ENCODE peak calls at places on chromosome 16, in seven cellular contexts. R, L, T, H, O, M and B are unnamed samples.

GRCh38 chr16:56048425-56049100 is 142.7 kb upstream of the GNAO1 start:
- DNase-seq in T (no peak), O (no peak), M (no peak), H (no peak), R (no peak), L (no peak), B (no peak)

GRCh38 chr16:13492046-13492445 is 427.9 kb upstream of the ERCC4 start:
- DNase-seq in R (no peak), L (no peak), H (no peak), M (no peak), O (no peak), T (no peak), B (no peak)

GRCh38 chr16:272633-273546 is 2.9 kb downstream of the RGS11 start:
- DNase-seq in O (no peak), R (no peak), H (no peak), L (no peak), M (no peak), T (no peak), B (no peak)

GRCh38 chr16:1708768-1709180 is 2.8 kb downstream of the MAPK8IP3 start:
- DNase-seq in R (no peak), M (no peak), H (no peak), L (peak; percentile 71), T (peak; percentile 45), O (peak; percentile 25), B (no peak)

GRCh38 chr16:53672461-53672860 is 31.2 kb downstream of the RPGRIP1L start:
- DNase-seq in T (no peak), H (no peak), L (no peak), M (no peak), R (no peak), O (no peak), B (no peak)

GRCh38 chr16:75491876-75492275 is 3.4 kb downstream of the CHST6 start:
- DNase-seq in M (no peak), O (no peak), R (no peak), T (no peak), H (no peak), L (peak; percentile 88), B (no peak)

GRCh38 chr16:527015-527903 is at the start of gene CAPN15:
- DNase-seq in H (peak; percentile 87), T (peak; percentile 56), L (peak; percentile 93), R (peak; percentile 88), O (peak; percentile 96), M (peak; percentile 90), B (no peak)

GRCh38 chr16:87178177-87178863 is 138.9 kb downstream of the C16orf95 start:
- DNase-seq in M (peak; percentile 65), O (peak; percentile 44), L (no peak), T (no peak), R (no peak), H (no peak), B (no peak)

GRCh38 chr16:79850348-79850747 is 249.8 kb upstream of the MAF start:
- DNase-seq in L (no peak), O (no peak), R (no peak), H (no peak), T (no peak), M (no peak), B (no peak)

GRCh38 chr16:68848786-68849185 is 5.5 kb downstream of the TANGO6 start:
- DNase-seq in O (no peak), R (no peak), M (no peak), L (no peak), T (no peak), H (no peak), B (no peak)

GRCh38 chr16:3328104-3328503 is 22.8 kb downstream of the ZNF75A start:
- DNase-seq in H (no peak), T (no peak), R (no peak), M (no peak), O (no peak), L (no peak), B (no peak)
- H3K9me3 ChIP-seq in H (no peaks in the 10 kb centered on the region), T (no peaks in the 10 kb centered on the region), R (no peaks in the 10 kb centered on the region), M (no peaks in the 10 kb centered on the region), O (no peaks in the 10 kb centered on the region), L (no peaks in the 10 kb centered on the region), B (no peaks in the 10 kb centered on the region)

GRCh38 chr16:46777804-46778203 is 29.7 kb upstream of the MYLK3 start:
- DNase-seq in R (no peak), L (no peak), M (no peak), H (no peak), T (no peak), O (no peak), B (no peak)
- H3K9me3 ChIP-seq in R (no peaks in the 10 kb centered on the region), L (no peaks in the 10 kb centered on the region), M (no peaks in the 10 kb centered on the region), H (no peaks in the 10 kb centered on the region), T (peaks cover 7% of the 10 kb centered on the region), O (no peaks in the 10 kb centered on the region), B (no peaks in the 10 kb centered on the region)

DNA sequence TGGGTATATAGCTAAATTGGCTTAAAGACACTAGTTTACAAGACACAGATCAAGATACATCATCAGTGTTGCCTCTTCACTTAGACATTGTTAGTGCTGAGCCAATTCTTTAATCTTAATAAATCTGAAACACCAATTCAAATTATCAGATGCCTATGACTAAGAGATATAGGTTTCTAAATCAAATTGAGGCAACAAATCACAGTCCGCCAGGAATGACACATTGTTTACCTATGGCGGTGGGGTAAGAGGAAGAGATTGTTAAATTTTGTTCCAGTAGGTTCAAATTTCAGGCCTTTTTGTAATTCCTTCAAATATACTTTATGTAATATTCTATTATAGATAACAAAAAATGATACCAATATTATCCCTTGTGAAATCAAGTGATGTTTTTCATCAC is 145.9 kb downstream of the CDH8 start:
- DNase-seq in H (no peak), T (no peak), O (no peak), M (no peak), R (no peak), L (no peak), B (no peak)
- H3K9me3 ChIP-seq in H (no peaks in the 10 kb centered on the region), T (no peaks in the 10 kb centered on the region), O (no peaks in the 10 kb centered on the region), M (peaks cover 8% of the 10 kb centered on the region), R (no peaks in the 10 kb centered on the region), L (no peaks in the 10 kb centered on the region), B (no peaks in the 10 kb centered on the region)

GRCh38 chr16:35798885-35799426 is 2339.5 kb downstream of the TP53TG3F start:
- DNase-seq in R (no peak), H (no peak), T (no peak), O (no peak), L (peak; percentile 89), M (no peak), B (no peak)

GRCh38 chr16:35797811-35798210 is 2338.4 kb downstream of the TP53TG3F start:
- DNase-seq in O (no peak), L (no peak), T (no peak), H (no peak), M (no peak), R (no peak), B (no peak)

GRCh38 chr16:35792516-35793285 is 2333.3 kb downstream of the TP53TG3F start:
- DNase-seq in T (no peak), R (no peak), L (no peak), O (no peak), M (no peak), H (no peak), B (no peak)

GRCh38 chr16:35795361-35796029 is 2336.1 kb downstream of the TP53TG3F start:
- DNase-seq in M (no peak), T (no peak), L (peak; percentile 86), R (peak; percentile 14), H (no peak), O (no peak), B (no peak)
- H3K9me3 ChIP-seq in M (peaks cover 6% of the 10 kb centered on the region), T (peaks cover 61% of the 10 kb centered on the region), L (no peaks in the 10 kb centered on the region), R (no peaks in the 10 kb centered on the region), H (no peaks in the 10 kb centered on the region), O (no peaks in the 10 kb centered on the region), B (no peaks in the 10 kb centered on the region)

DNA sequence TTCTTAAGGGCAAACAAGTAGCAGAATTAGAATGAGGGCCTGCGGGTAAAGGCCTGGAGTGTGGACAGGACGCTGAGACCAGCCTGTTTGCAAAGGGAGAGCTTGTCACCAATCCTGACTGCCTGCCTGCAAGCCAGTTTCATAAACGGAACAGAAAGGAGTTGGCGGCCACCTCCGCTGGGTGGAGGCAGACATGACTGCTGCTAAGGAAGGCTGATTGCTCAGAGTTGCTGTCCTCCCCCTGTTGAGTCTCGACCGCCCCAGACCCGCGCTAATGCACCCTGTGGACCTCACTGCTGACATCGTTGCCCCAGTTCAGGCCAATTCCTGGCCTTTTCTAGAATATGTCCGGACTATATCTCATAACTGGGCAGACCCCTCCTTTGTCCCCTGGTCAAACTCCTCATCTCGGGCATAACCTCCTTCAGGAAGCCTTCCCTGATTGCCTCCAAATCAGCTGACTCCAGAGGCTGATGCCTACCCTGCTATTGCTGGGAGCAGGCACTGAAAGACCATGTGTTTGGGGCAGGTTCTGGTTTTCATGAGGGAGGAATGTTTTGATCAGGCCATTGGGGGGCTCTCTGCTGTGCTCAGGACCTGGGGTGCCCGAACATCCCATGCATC is 153.0 kb upstream of the CIBAR2 start:
- DNase-seq in O (no peak), H (no peak), R (no peak), L (no peak), M (no peak), T (no peak), B (no peak)
- H3K9me3 ChIP-seq in O (no peaks in the 10 kb centered on the region), H (no peaks in the 10 kb centered on the region), R (no peaks in the 10 kb centered on the region), L (no peaks in the 10 kb centered on the region), M (no peaks in the 10 kb centered on the region), T (no peaks in the 10 kb centered on the region), B (no peaks in the 10 kb centered on the region)

DNA sequence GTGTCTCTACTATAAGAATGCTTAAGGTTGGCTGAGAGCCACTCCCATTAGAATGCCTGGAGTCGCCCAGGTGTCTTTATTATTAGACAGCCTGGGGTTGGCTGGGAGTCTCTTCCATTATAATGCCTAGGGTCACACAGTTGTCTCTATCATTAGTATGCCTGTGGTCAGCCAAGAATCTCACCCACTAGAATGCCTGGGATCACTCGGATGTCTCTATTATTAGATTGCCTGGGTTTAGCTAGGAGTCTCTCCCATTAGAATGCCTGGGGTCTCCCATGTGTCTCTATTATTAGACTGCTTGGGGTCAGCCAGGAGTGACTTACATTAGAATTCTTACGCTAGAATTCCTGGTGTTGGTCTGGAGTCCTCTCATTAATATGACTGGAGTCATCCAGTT is 2255.3 kb downstream of the TP53TG3F start:
- DNase-seq in L (no peak), O (no peak), M (no peak), R (no peak), H (no peak), T (no peak), B (no peak)
- H3K9me3 ChIP-seq in L (no peaks in the 10 kb centered on the region), O (no peaks in the 10 kb centered on the region), M (no peaks in the 10 kb centered on the region), R (no peaks in the 10 kb centered on the region), H (no peaks in the 10 kb centered on the region), T (peaks cover 27% of the 10 kb centered on the region), B (peaks cover 3% of the 10 kb centered on the region)

DNA sequence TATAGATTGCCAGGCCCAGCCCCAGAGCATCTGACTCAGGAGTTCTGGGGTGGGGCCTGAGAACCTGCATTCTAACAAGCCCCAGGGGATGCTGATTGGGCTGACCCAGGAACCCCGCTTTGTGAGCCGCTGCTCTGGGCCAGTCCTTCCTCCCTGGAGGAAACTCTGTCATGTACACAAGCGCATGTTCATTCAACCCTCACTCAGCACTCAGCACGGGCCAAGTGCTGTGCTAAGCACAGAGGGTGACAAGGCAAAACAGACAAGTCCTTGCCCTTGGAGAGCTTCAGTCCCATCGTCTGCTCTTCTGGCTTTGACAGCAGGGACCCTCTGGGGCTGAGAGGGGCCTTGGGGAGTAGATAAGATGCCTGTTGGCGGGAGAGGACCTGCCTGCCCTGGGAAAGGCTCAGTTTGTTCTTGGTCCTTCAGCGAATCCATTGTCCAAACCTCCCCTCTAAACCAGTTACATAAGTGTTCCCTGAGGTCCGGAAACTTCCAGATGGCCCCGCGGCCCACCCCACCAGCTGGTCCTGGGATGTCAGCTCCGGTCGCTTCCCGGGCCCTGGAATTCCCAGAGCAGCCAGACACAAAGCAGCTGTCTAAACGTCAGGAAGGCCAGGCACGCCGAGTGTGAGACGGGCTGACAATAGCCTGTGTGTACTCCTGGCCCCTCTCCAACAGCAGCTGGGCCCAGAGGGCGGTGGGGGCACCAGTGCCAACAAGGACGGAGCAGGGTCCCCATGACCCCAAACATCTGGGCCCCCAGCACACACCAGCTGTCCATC is 88.8 kb downstream of the ZDHHC7 start:
- DNase-seq in T (no peak), L (peak; percentile 93), O (no peak), M (peak; percentile 64), R (no peak), H (no peak), B (no peak)
- H3K9me3 ChIP-seq in T (no peaks in the 10 kb centered on the region), L (no peaks in the 10 kb centered on the region), O (no peaks in the 10 kb centered on the region), M (no peaks in the 10 kb centered on the region), R (no peaks in the 10 kb centered on the region), H (no peaks in the 10 kb centered on the region), B (no peaks in the 10 kb centered on the region)

GRCh38 chr16:64808474-64808873 is 313.4 kb downstream of the CDH11 start:
- DNase-seq in T (no peak), R (no peak), O (no peak), L (no peak), M (no peak), H (no peak), B (no peak)
- H3K9me3 ChIP-seq in T (no peaks in the 10 kb centered on the region), R (no peaks in the 10 kb centered on the region), O (no peaks in the 10 kb centered on the region), L (no peaks in the 10 kb centered on the region), M (no peaks in the 10 kb centered on the region), H (no peaks in the 10 kb centered on the region), B (no peaks in the 10 kb centered on the region)